ENCODE peak calls at places on chromosomes 7 and 10, in seven cellular contexts. One of them, this sample, is unnamed.

GRCh38 chr7:68424643-68425297 is 1173.5 kb upstream of the AUTS2 start:
- DNase-seq in non-pigmented ciliary epithelial cell: no peak
- DNase-seq in GM10248: no peak
- DNase-seq in left colon: no peak
- DNase-seq in colonic mucosa: no peak
- DNase-seq in COR-L47: no peak
- DNase-seq in activated CD4-positive, alpha-beta T cell treated with anti-CD3 and anti-CD28 coated beads, Interleukin-2, amount 50 U/mL, for 1 hour: no peak
- DNase-seq in this sample: no peak

GRCh38 chr7:2214636-2215035 is 18.1 kb downstream of the MAD1L1 start:
- DNase-seq in non-pigmented ciliary epithelial cell: no peak
- DNase-seq in GM10248: no peak
- DNase-seq in left colon: no peak
- DNase-seq in colonic mucosa: no peak
- DNase-seq in COR-L47: no peak
- DNase-seq in activated CD4-positive, alpha-beta T cell treated with anti-CD3 and anti-CD28 coated beads, Interleukin-2, amount 50 U/mL, for 1 hour: no peak
- DNase-seq in this sample: no peak

GRCh38 chr10:114487815-114488536 is 83.7 kb upstream of the AFAP1L2 start:
- DNase-seq in non-pigmented ciliary epithelial cell: no peak
- DNase-seq in GM10248: no peak
- DNase-seq in left colon: no peak
- DNase-seq in colonic mucosa: no peak
- DNase-seq in COR-L47: no peak
- DNase-seq in activated CD4-positive, alpha-beta T cell treated with anti-CD3 and anti-CD28 coated beads, Interleukin-2, amount 50 U/mL, for 1 hour: no peak
- DNase-seq in this sample: no peak

GRCh38 chr10:4770766-4771553 is 55.0 kb upstream of the AKR1E2 start:
- DNase-seq in non-pigmented ciliary epithelial cell: peak; percentile 90
- DNase-seq in GM10248: no peak
- DNase-seq in left colon: no peak
- DNase-seq in colonic mucosa: no peak
- DNase-seq in COR-L47: peak; percentile 5
- DNase-seq in activated CD4-positive, alpha-beta T cell treated with anti-CD3 and anti-CD28 coated beads, Interleukin-2, amount 50 U/mL, for 1 hour: no peak
- DNase-seq in this sample: no peak

GRCh38 chr7:3217166-3217565 is 83.9 kb upstream of the SDK1 start:
- DNase-seq in non-pigmented ciliary epithelial cell: no peak
- DNase-seq in GM10248: no peak
- DNase-seq in left colon: no peak
- DNase-seq in colonic mucosa: no peak
- DNase-seq in COR-L47: no peak
- DNase-seq in activated CD4-positive, alpha-beta T cell treated with anti-CD3 and anti-CD28 coated beads, Interleukin-2, amount 50 U/mL, for 1 hour: no peak
- DNase-seq in this sample: no peak

GRCh38 chr7:106464169-106464568 is 179.4 kb upstream of the NAMPT start:
- DNase-seq in non-pigmented ciliary epithelial cell: no peak
- DNase-seq in GM10248: no peak
- DNase-seq in left colon: no peak
- DNase-seq in colonic mucosa: no peak
- DNase-seq in COR-L47: no peak
- DNase-seq in activated CD4-positive, alpha-beta T cell treated with anti-CD3 and anti-CD28 coated beads, Interleukin-2, amount 50 U/mL, for 1 hour: no peak
- DNase-seq in this sample: no peak

GRCh38 chr10:12772797-12773587 is 228.5 kb downstream of the CCDC3 start:
- DNase-seq in non-pigmented ciliary epithelial cell: no peak
- DNase-seq in GM10248: no peak
- DNase-seq in left colon: no peak
- DNase-seq in colonic mucosa: no peak
- DNase-seq in COR-L47: no peak
- DNase-seq in activated CD4-positive, alpha-beta T cell treated with anti-CD3 and anti-CD28 coated beads, Interleukin-2, amount 50 U/mL, for 1 hour: no peak
- DNase-seq in this sample: no peak

GRCh38 chr7:114047889-114048288 is 129.1 kb upstream of the PPP1R3A start:
- DNase-seq in non-pigmented ciliary epithelial cell: no peak
- DNase-seq in GM10248: no peak
- DNase-seq in left colon: no peak
- DNase-seq in colonic mucosa: no peak
- DNase-seq in COR-L47: no peak
- DNase-seq in activated CD4-positive, alpha-beta T cell treated with anti-CD3 and anti-CD28 coated beads, Interleukin-2, amount 50 U/mL, for 1 hour: no peak
- DNase-seq in this sample: no peak

GRCh38 chr7:68547181-68547580 is 1051.1 kb upstream of the AUTS2 start:
- DNase-seq in non-pigmented ciliary epithelial cell: peak; percentile 1
- DNase-seq in GM10248: no peak
- DNase-seq in left colon: no peak
- DNase-seq in colonic mucosa: no peak
- DNase-seq in COR-L47: no peak
- DNase-seq in activated CD4-positive, alpha-beta T cell treated with anti-CD3 and anti-CD28 coated beads, Interleukin-2, amount 50 U/mL, for 1 hour: no peak
- DNase-seq in this sample: no peak

GRCh38 chr7:90692396-90692795 is 96.3 kb downstream of the CDK14 start:
- DNase-seq in non-pigmented ciliary epithelial cell: no peak
- DNase-seq in GM10248: no peak
- DNase-seq in left colon: no peak
- DNase-seq in colonic mucosa: no peak
- DNase-seq in COR-L47: no peak
- DNase-seq in activated CD4-positive, alpha-beta T cell treated with anti-CD3 and anti-CD28 coated beads, Interleukin-2, amount 50 U/mL, for 1 hour: no peak
- DNase-seq in this sample: no peak

GRCh38 chr7:47371733-47372368 is 210.1 kb downstream of the TNS3 start:
- DNase-seq in non-pigmented ciliary epithelial cell: no peak
- DNase-seq in GM10248: no peak
- DNase-seq in left colon: peak; percentile 93
- DNase-seq in colonic mucosa: peak; percentile 96
- DNase-seq in COR-L47: peak; percentile 96
- DNase-seq in activated CD4-positive, alpha-beta T cell treated with anti-CD3 and anti-CD28 coated beads, Interleukin-2, amount 50 U/mL, for 1 hour: no peak
- DNase-seq in this sample: peak; percentile 92

GRCh38 chr10:51961401-51961800 is 262.0 kb upstream of the CSTF2T start:
- DNase-seq in non-pigmented ciliary epithelial cell: no peak
- DNase-seq in GM10248: no peak
- DNase-seq in left colon: no peak
- DNase-seq in colonic mucosa: no peak
- DNase-seq in COR-L47: no peak
- DNase-seq in activated CD4-positive, alpha-beta T cell treated with anti-CD3 and anti-CD28 coated beads, Interleukin-2, amount 50 U/mL, for 1 hour: no peak
- DNase-seq in this sample: no peak

GRCh38 chr10:72274730-72275350 is 1.1 kb downstream of the DDIT4 start:
- DNase-seq in non-pigmented ciliary epithelial cell: no peak
- DNase-seq in GM10248: peak; percentile 51
- DNase-seq in left colon: peak; percentile 90
- DNase-seq in colonic mucosa: peak; percentile 87
- DNase-seq in COR-L47: peak; percentile 11
- DNase-seq in activated CD4-positive, alpha-beta T cell treated with anti-CD3 and anti-CD28 coated beads, Interleukin-2, amount 50 U/mL, for 1 hour: peak; percentile 73
- DNase-seq in this sample: peak; percentile 90

GRCh38 chr7:157004050-157004838 is 6.2 kb downstream of the MNX1 start:
- DNase-seq in non-pigmented ciliary epithelial cell: no peak
- DNase-seq in GM10248: no peak
- DNase-seq in left colon: no peak
- DNase-seq in colonic mucosa: no peak
- DNase-seq in COR-L47: no peak
- DNase-seq in activated CD4-positive, alpha-beta T cell treated with anti-CD3 and anti-CD28 coated beads, Interleukin-2, amount 50 U/mL, for 1 hour: no peak
- DNase-seq in this sample: no peak

GRCh38 chr7:832292-832967 is at the start of gene SUN1:
- DNase-seq in non-pigmented ciliary epithelial cell: no peak
- DNase-seq in GM10248: peak; percentile 63
- DNase-seq in left colon: no peak
- DNase-seq in colonic mucosa: no peak
- DNase-seq in COR-L47: no peak
- DNase-seq in activated CD4-positive, alpha-beta T cell treated with anti-CD3 and anti-CD28 coated beads, Interleukin-2, amount 50 U/mL, for 1 hour: peak; percentile 65
- DNase-seq in this sample: no peak

GRCh38 chr7:89054364-89054763 is 258.8 kb upstream of the TEX47 start:
- DNase-seq in non-pigmented ciliary epithelial cell: no peak
- DNase-seq in GM10248: no peak
- DNase-seq in left colon: no peak
- DNase-seq in colonic mucosa: no peak
- DNase-seq in COR-L47: no peak
- DNase-seq in activated CD4-positive, alpha-beta T cell treated with anti-CD3 and anti-CD28 coated beads, Interleukin-2, amount 50 U/mL, for 1 hour: no peak
- DNase-seq in this sample: no peak

This sample was measured in Peyer's patch.